ENCODE peak calls at places on chromosomes 16 and 17, in eight cellular contexts. One of them, this sample, is unnamed.
A peak's percentile ranks its signal among the peaks of the same experiment; 100 is the strongest.

GRCh38 chr16:81520560-81521135 is 76.0 kb downstream of the CMIP start:
- DNase-seq in heart left ventricle: no peak
- DNase-seq in neural progenitor cell: no peak
- DNase-seq in cardiac muscle cell: no peak
- DNase-seq in MM.1S: no peak
- DNase-seq in ovary: no peak
- DNase-seq in AG04450: no peak
- DNase-seq in HFF-Myc: no peak
- DNase-seq in this sample: no peak

GRCh38 chr17:10754861-10755591 is 25.2 kb upstream of the TMEM220 start:
- DNase-seq in heart left ventricle: no peak
- DNase-seq in neural progenitor cell: peak; percentile 69
- DNase-seq in cardiac muscle cell: peak; percentile 25
- DNase-seq in MM.1S: no peak
- DNase-seq in ovary: no peak
- DNase-seq in AG04450: no peak
- DNase-seq in HFF-Myc: no peak
- DNase-seq in this sample: no peak

GRCh38 chr17:80196652-80197051 is 23.5 kb downstream of the SGSH start:
- DNase-seq in heart left ventricle: no peak
- DNase-seq in neural progenitor cell: no peak
- DNase-seq in cardiac muscle cell: no peak
- DNase-seq in MM.1S: no peak
- DNase-seq in ovary: no peak
- DNase-seq in AG04450: no peak
- DNase-seq in HFF-Myc: no peak
- DNase-seq in this sample: no peak

GRCh38 chr17:52420555-52421078 is 262.1 kb upstream of the CA10 start:
- DNase-seq in heart left ventricle: no peak
- DNase-seq in neural progenitor cell: no peak
- DNase-seq in cardiac muscle cell: no peak
- DNase-seq in MM.1S: no peak
- DNase-seq in ovary: no peak
- DNase-seq in AG04450: no peak
- DNase-seq in HFF-Myc: no peak
- DNase-seq in this sample: no peak

GRCh38 chr16:85334718-85335583 is 222.7 kb upstream of the CIBAR2 start:
- DNase-seq in heart left ventricle: no peak
- DNase-seq in neural progenitor cell: peak; percentile 85
- DNase-seq in cardiac muscle cell: peak; percentile 66
- DNase-seq in MM.1S: no peak
- DNase-seq in ovary: no peak
- DNase-seq in AG04450: no peak
- DNase-seq in HFF-Myc: no peak
- DNase-seq in this sample: no peak

GRCh38 chr17:5446786-5447185 is 7.8 kb upstream of the C1QBP start:
- DNase-seq in heart left ventricle: no peak
- DNase-seq in neural progenitor cell: no peak
- DNase-seq in cardiac muscle cell: no peak
- DNase-seq in MM.1S: no peak
- DNase-seq in ovary: no peak
- DNase-seq in AG04450: no peak
- DNase-seq in HFF-Myc: no peak
- DNase-seq in this sample: no peak

GRCh38 chr16:22239131-22239805 is 33.2 kb downstream of the EEF2K start:
- DNase-seq in heart left ventricle: no peak
- DNase-seq in neural progenitor cell: no peak
- DNase-seq in cardiac muscle cell: peak; percentile 49
- DNase-seq in MM.1S: no peak
- DNase-seq in ovary: no peak
- DNase-seq in AG04450: no peak
- DNase-seq in HFF-Myc: no peak
- DNase-seq in this sample: no peak

GRCh38 chr16:82769845-82770244 is 143.1 kb downstream of the CDH13 start:
- DNase-seq in heart left ventricle: peak; percentile 64
- DNase-seq in neural progenitor cell: no peak
- DNase-seq in cardiac muscle cell: no peak
- DNase-seq in MM.1S: no peak
- DNase-seq in ovary: no peak
- DNase-seq in AG04450: no peak
- DNase-seq in HFF-Myc: no peak
- DNase-seq in this sample: no peak

GRCh38 chr16:83002351-83003334 is 375.9 kb downstream of the CDH13 start:
- DNase-seq in heart left ventricle: no peak
- DNase-seq in neural progenitor cell: no peak
- DNase-seq in cardiac muscle cell: no peak
- DNase-seq in MM.1S: no peak
- DNase-seq in ovary: no peak
- DNase-seq in AG04450: peak; percentile 10
- DNase-seq in HFF-Myc: no peak
- DNase-seq in this sample: no peak

GRCh38 chr16:74868501-74868900 is 93.9 kb upstream of the FA2H start:
- DNase-seq in heart left ventricle: no peak
- DNase-seq in neural progenitor cell: peak; percentile 61
- DNase-seq in cardiac muscle cell: no peak
- DNase-seq in MM.1S: no peak
- DNase-seq in ovary: no peak
- DNase-seq in AG04450: no peak
- DNase-seq in HFF-Myc: peak; percentile 7
- DNase-seq in this sample: no peak

GRCh38 chr16:4032768-4033167 is 83.5 kb downstream of the ADCY9 start:
- DNase-seq in heart left ventricle: peak; percentile 54
- DNase-seq in neural progenitor cell: no peak
- DNase-seq in cardiac muscle cell: no peak
- DNase-seq in MM.1S: no peak
- DNase-seq in ovary: no peak
- DNase-seq in AG04450: no peak
- DNase-seq in HFF-Myc: no peak
- DNase-seq in this sample: no peak

GRCh38 chr17:46826116-46826515 is 7.6 kb upstream of the WNT3 start:
- DNase-seq in heart left ventricle: no peak
- DNase-seq in neural progenitor cell: no peak
- DNase-seq in cardiac muscle cell: no peak
- DNase-seq in MM.1S: no peak
- DNase-seq in ovary: no peak
- DNase-seq in AG04450: no peak
- DNase-seq in HFF-Myc: no peak
- DNase-seq in this sample: no peak

GRCh38 chr17:72790194-72790593 is 302.3 kb downstream of the SLC39A11 start:
- DNase-seq in heart left ventricle: no peak
- DNase-seq in neural progenitor cell: no peak
- DNase-seq in cardiac muscle cell: no peak
- DNase-seq in MM.1S: no peak
- DNase-seq in ovary: no peak
- DNase-seq in AG04450: no peak
- DNase-seq in HFF-Myc: no peak
- DNase-seq in this sample: no peak

GRCh38 chr16:66335704-66336329 is 30.7 kb upstream of the CDH5 start:
- DNase-seq in heart left ventricle: peak; percentile 66
- DNase-seq in neural progenitor cell: no peak
- DNase-seq in cardiac muscle cell: peak; percentile 46
- DNase-seq in MM.1S: no peak
- DNase-seq in ovary: peak; percentile 60
- DNase-seq in AG04450: peak; percentile 60
- DNase-seq in HFF-Myc: no peak
- DNase-seq in this sample: no peak

GRCh38 chr17:74840989-74841666 is 18.6 kb downstream of the GRIN2C start:
- DNase-seq in heart left ventricle: peak; percentile 87
- DNase-seq in neural progenitor cell: peak; percentile 51
- DNase-seq in cardiac muscle cell: peak; percentile 52
- DNase-seq in MM.1S: no peak
- DNase-seq in ovary: peak; percentile 62
- DNase-seq in AG04450: no peak
- DNase-seq in HFF-Myc: no peak
- DNase-seq in this sample: no peak

GRCh38 chr17:68580236-68580903 is 20.8 kb downstream of the FAM20A start:
- DNase-seq in heart left ventricle: no peak
- DNase-seq in neural progenitor cell: no peak
- DNase-seq in cardiac muscle cell: no peak
- DNase-seq in MM.1S: no peak
- DNase-seq in ovary: peak; percentile 58
- DNase-seq in AG04450: no peak
- DNase-seq in HFF-Myc: peak; percentile 48
- DNase-seq in this sample: no peak

GRCh38 chr16:6558661-6559060 is 774.0 kb upstream of the RBFOX1 start:
- DNase-seq in heart left ventricle: no peak
- DNase-seq in neural progenitor cell: peak; percentile 34
- DNase-seq in cardiac muscle cell: no peak
- DNase-seq in MM.1S: no peak
- DNase-seq in ovary: no peak
- DNase-seq in AG04450: no peak
- DNase-seq in HFF-Myc: no peak
- DNase-seq in this sample: no peak

GRCh38 chr16:66521951-66522771 is 27.8 kb downstream of the TK2 start:
- DNase-seq in heart left ventricle: no peak
- DNase-seq in neural progenitor cell: no peak
- DNase-seq in cardiac muscle cell: no peak
- DNase-seq in MM.1S: peak; percentile 96
- DNase-seq in ovary: no peak
- DNase-seq in AG04450: no peak
- DNase-seq in HFF-Myc: no peak
- DNase-seq in this sample: peak; percentile 90

GRCh38 chr17:31413871-31414589 is 22.6 kb downstream of the RAB11FIP4 start:
- DNase-seq in heart left ventricle: peak; percentile 58
- DNase-seq in neural progenitor cell: peak; percentile 90
- DNase-seq in cardiac muscle cell: no peak
- DNase-seq in MM.1S: no peak
- DNase-seq in ovary: no peak
- DNase-seq in AG04450: peak; percentile 39
- DNase-seq in HFF-Myc: peak; percentile 21
- DNase-seq in this sample: no peak

GRCh38 chr16:64397945-64398508 is 723.8 kb downstream of the CDH11 start:
- DNase-seq in heart left ventricle: no peak
- DNase-seq in neural progenitor cell: no peak
- DNase-seq in cardiac muscle cell: no peak
- DNase-seq in MM.1S: no peak
- DNase-seq in ovary: no peak
- DNase-seq in AG04450: no peak
- DNase-seq in HFF-Myc: no peak
- DNase-seq in this sample: no peak

GRCh38 chr16:53087101-53087500 is 32.3 kb downstream of the CHD9 start:
- DNase-seq in heart left ventricle: no peak
- DNase-seq in neural progenitor cell: no peak
- DNase-seq in cardiac muscle cell: no peak
- DNase-seq in MM.1S: no peak
- DNase-seq in ovary: no peak
- DNase-seq in AG04450: no peak
- DNase-seq in HFF-Myc: no peak
- DNase-seq in this sample: no peak

GRCh38 chr16:56349086-56349415 is 76.3 kb downstream of the AMFR start:
- DNase-seq in heart left ventricle: no peak
- DNase-seq in neural progenitor cell: no peak
- DNase-seq in cardiac muscle cell: no peak
- DNase-seq in MM.1S: no peak
- DNase-seq in ovary: no peak
- DNase-seq in AG04450: no peak
- DNase-seq in HFF-Myc: no peak
- DNase-seq in this sample: no peak
- TF ChIP-seq CTCF in heart left ventricle: no peak
- TF ChIP-seq CTCF in neural progenitor cell: no peak
- TF ChIP-seq CTCF in cardiac muscle cell: no peak
- TF ChIP-seq CTCF in MM.1S: no peak
- TF ChIP-seq CTCF in ovary: no peak
- TF ChIP-seq CTCF in AG04450: no peak
- TF ChIP-seq CTCF in HFF-Myc: no peak
- TF ChIP-seq CTCF in this sample: peak; percentile 16

GRCh38 chr17:42536372-42537155 is 523 bp downstream of the NAGLU start:
- DNase-seq in heart left ventricle: peak; percentile 92
- DNase-seq in neural progenitor cell: peak; percentile 87
- DNase-seq in cardiac muscle cell: peak; percentile 87
- DNase-seq in MM.1S: peak; percentile 91
- DNase-seq in ovary: peak; percentile 88
- DNase-seq in AG04450: peak; percentile 62
- DNase-seq in HFF-Myc: peak; percentile 38
- DNase-seq in this sample: no peak

GRCh38 chr17:42537826-42538451 is 1.9 kb downstream of the NAGLU start:
- DNase-seq in heart left ventricle: no peak
- DNase-seq in neural progenitor cell: no peak
- DNase-seq in cardiac muscle cell: no peak
- DNase-seq in MM.1S: no peak
- DNase-seq in ovary: no peak
- DNase-seq in AG04450: no peak
- DNase-seq in HFF-Myc: no peak
- DNase-seq in this sample: no peak

GRCh38 chr17:42537156-42537805 is 1.2 kb downstream of the NAGLU start:
- DNase-seq in heart left ventricle: no peak
- DNase-seq in neural progenitor cell: no peak
- DNase-seq in cardiac muscle cell: no peak
- DNase-seq in MM.1S: no peak
- DNase-seq in ovary: no peak
- DNase-seq in AG04450: no peak
- DNase-seq in HFF-Myc: no peak
- DNase-seq in this sample: no peak

GRCh38 chr17:42535400-42536047 is 517 bp upstream of the NAGLU start:
- DNase-seq in heart left ventricle: no peak
- DNase-seq in neural progenitor cell: no peak
- DNase-seq in cardiac muscle cell: no peak
- DNase-seq in MM.1S: no peak
- DNase-seq in ovary: no peak
- DNase-seq in AG04450: no peak
- DNase-seq in HFF-Myc: no peak
- DNase-seq in this sample: no peak

DNA sequence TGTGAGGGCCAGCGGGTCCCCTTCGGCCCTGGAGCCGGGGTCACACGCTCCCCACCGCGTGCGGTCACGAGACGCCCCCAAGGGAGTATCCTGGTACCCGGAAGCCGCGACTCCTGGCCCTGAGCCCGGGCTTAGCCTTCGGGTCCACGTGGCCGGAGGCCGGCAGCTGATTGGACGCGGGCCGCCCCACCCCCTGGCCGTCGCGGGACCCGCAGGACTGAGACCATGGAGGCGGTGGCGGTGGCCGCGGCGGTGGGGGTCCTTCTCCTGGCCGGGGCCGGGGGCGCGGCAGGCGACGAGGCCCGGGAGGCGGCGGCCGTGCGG is at the start of gene NAGLU:
- DNase-seq in heart left ventricle: peak; percentile 99
- DNase-seq in neural progenitor cell: peak; percentile 88
- DNase-seq in cardiac muscle cell: peak; percentile 92
- DNase-seq in MM.1S: peak; percentile 93
- DNase-seq in ovary: peak; percentile 99
- DNase-seq in AG04450: no peak
- DNase-seq in HFF-Myc: peak; percentile 62
- DNase-seq in this sample: peak; percentile 70
- H3K4me3 ChIP-seq in heart left ventricle: peak within 1 kb of the TSS; percentile 61
- H3K4me3 ChIP-seq in neural progenitor cell: peak within 1 kb of the TSS; percentile 52
- H3K4me3 ChIP-seq in cardiac muscle cell: peak within 1 kb of the TSS; percentile 41
- H3K4me3 ChIP-seq in MM.1S: peak within 1 kb of the TSS; percentile 72
- H3K4me3 ChIP-seq in ovary: peak within 1 kb of the TSS; percentile 66
- H3K4me3 ChIP-seq in AG04450: peak within 1 kb of the TSS; percentile 69
- H3K4me3 ChIP-seq in HFF-Myc: peak within 1 kb of the TSS; percentile 69
- H3K4me3 ChIP-seq in this sample: peak within 1 kb of the TSS; percentile 60

GRCh38 chr16:17277981-17278381 is 192.8 kb downstream of the XYLT1 start:
- DNase-seq in heart left ventricle: peak; percentile 45
- DNase-seq in neural progenitor cell: peak; percentile 50
- DNase-seq in cardiac muscle cell: peak; percentile 57
- DNase-seq in MM.1S: no peak
- DNase-seq in ovary: peak; percentile 47
- DNase-seq in AG04450: no peak
- DNase-seq in HFF-Myc: no peak
- DNase-seq in this sample: no peak
- TF ChIP-seq CTCF in heart left ventricle: peak; percentile 43
- TF ChIP-seq CTCF in neural progenitor cell: peak; percentile 53
- TF ChIP-seq CTCF in cardiac muscle cell: peak; percentile 44
- TF ChIP-seq CTCF in MM.1S: peak; percentile 8
- TF ChIP-seq CTCF in ovary: no peak
- TF ChIP-seq CTCF in AG04450: peak; percentile 51
- TF ChIP-seq CTCF in HFF-Myc: peak; percentile 45
- TF ChIP-seq CTCF in this sample: peak; percentile 64

GRCh38 chr16:10619271-10619849 is 39.0 kb upstream of the EMP2 start:
- DNase-seq in heart left ventricle: peak; percentile 74
- DNase-seq in neural progenitor cell: peak; percentile 50
- DNase-seq in cardiac muscle cell: no peak
- DNase-seq in MM.1S: no peak
- DNase-seq in ovary: no peak
- DNase-seq in AG04450: no peak
- DNase-seq in HFF-Myc: no peak
- DNase-seq in this sample: no peak
- H3K4me3 ChIP-seq in heart left ventricle: no peak overlapping the region
- H3K4me3 ChIP-seq in neural progenitor cell: peak overlapping the region; percentile 37
- H3K4me3 ChIP-seq in cardiac muscle cell: no peak overlapping the region
- H3K4me3 ChIP-seq in MM.1S: no peak overlapping the region
- H3K4me3 ChIP-seq in ovary: no peak overlapping the region
- H3K4me3 ChIP-seq in AG04450: no peak overlapping the region
- H3K4me3 ChIP-seq in HFF-Myc: no peak overlapping the region
- H3K4me3 ChIP-seq in this sample: no peak overlapping the region